ENCODE peak calls at places on chromosome 14, in nine cellular contexts. X is HepG2, R is A549, P is tibial nerve, Z is ovary, I is sigmoid colon, B is esophagus muscularis mucosa, N is SK-N-SH, H is transverse colon. J is an unnamed sample.

GRCh38 chr14:73943083-73943482 is 6.8 kb downstream of the FAM161B start:
- DNase-seq in X (peak; percentile 32), R (peak; percentile 9), P (no peak), Z (peak; percentile 34), I (no peak), B (no peak), N (no peak), H (no peak), J (no peak)

GRCh38 chr14:24639270-24639669 is 5.3 kb upstream of the GZMB start:
- DNase-seq in X (no peak), R (no peak), P (no peak), Z (no peak), I (no peak), B (no peak), N (no peak), H (no peak), J (no peak)

GRCh38 chr14:94485944-94486841 is 10.2 kb upstream of the SERPINA9 start:
- DNase-seq in X (peak; percentile 48), R (peak; percentile 37), P (no peak), Z (peak; percentile 65), I (peak; percentile 71), B (no peak), N (peak; percentile 85), H (peak; percentile 41), J (no peak)

GRCh38 chr14:91387135-91387849 is 30.3 kb downstream of the CCDC88C start:
- DNase-seq in X (no peak), R (no peak), P (no peak), Z (no peak), I (no peak), B (no peak), N (no peak), H (no peak), J (no peak)

GRCh38 chr14:88516742-88517418 is 37.9 kb downstream of the PTPN21 start:
- DNase-seq in X (peak; percentile 52), R (no peak), P (no peak), Z (no peak), I (no peak), B (no peak), N (no peak), H (peak; percentile 19), J (no peak)

GRCh38 chr14:101185081-101185835 is 281.7 kb upstream of the RTL1 start:
- DNase-seq in X (no peak), R (no peak), P (no peak), Z (peak; percentile 10), I (no peak), B (peak; percentile 75), N (peak; percentile 12), H (no peak), J (no peak)

GRCh38 chr14:71264260-71264659 is 357.0 kb downstream of the PCNX1 start:
- DNase-seq in X (no peak), R (no peak), P (no peak), Z (no peak), I (no peak), B (no peak), N (no peak), H (no peak), J (no peak)

GRCh38 chr14:105978618-105979295 is 452.4 kb downstream of the TMEM121 start:
- DNase-seq in X (no peak), R (no peak), P (no peak), Z (no peak), I (no peak), B (no peak), N (no peak), H (no peak), J (no peak)

GRCh38 chr14:26577711-26578110 is 20.1 kb downstream of the NOVA1 start:
- DNase-seq in X (no peak), R (no peak), P (no peak), Z (no peak), I (no peak), B (no peak), N (no peak), H (no peak), J (no peak)

GRCh38 chr14:63535918-63536317 is 7.3 kb downstream of the PPP2R5E start:
- DNase-seq in X (no peak), R (no peak), P (no peak), Z (no peak), I (no peak), B (no peak), N (no peak), H (no peak), J (no peak)

GRCh38 chr14:63533474-63533873 is 9.7 kb downstream of the PPP2R5E start:
- DNase-seq in X (no peak), R (no peak), P (no peak), Z (no peak), I (no peak), B (no peak), N (no peak), H (no peak), J (no peak)
- TF ChIP-seq EP300 in X (no peak), R (no peak), P (no peak), Z (no peak), I (no peak), B (no peak), N (no peak), H (no peak), J (no peak)

GRCh38 chr14:76514599-76514998 is 138.7 kb downstream of the ESRRB start:
- DNase-seq in X (peak; percentile 58), R (peak; percentile 56), P (no peak), Z (no peak), I (no peak), B (no peak), N (no peak), H (no peak), J (no peak)
- TF ChIP-seq EP300 in X (no peak), R (no peak), P (no peak), Z (no peak), I (no peak), B (no peak), N (no peak), H (no peak), J (no peak)

GRCh38 chr14:50832935-50833607 is 2.1 kb upstream of the NIN start:
- DNase-seq in X (peak; percentile 31), R (no peak), P (no peak), Z (no peak), I (no peak), B (no peak), N (no peak), H (no peak), J (no peak)
- TF ChIP-seq EP300 in X (no peak), R (no peak), P (no peak), Z (no peak), I (no peak), B (no peak), N (no peak), H (no peak), J (no peak)

GRCh38 chr14:30692669-30693068 is 70.5 kb downstream of the SCFD1 start:
- DNase-seq in X (no peak), R (no peak), P (no peak), Z (no peak), I (no peak), B (no peak), N (no peak), H (no peak), J (no peak)

GRCh38 chr14:30691751-30692398 is 69.8 kb downstream of the SCFD1 start:
- DNase-seq in X (no peak), R (no peak), P (no peak), Z (no peak), I (no peak), B (no peak), N (no peak), H (no peak), J (no peak)
- TF ChIP-seq EP300 in X (no peak), R (no peak), P (no peak), Z (no peak), I (no peak), B (no peak), N (no peak), H (no peak), J (no peak)

GRCh38 chr14:81516941-81517797 is 16.5 kb downstream of the SEL1L start:
- DNase-seq in X (peak; percentile 83), R (peak; percentile 51), P (no peak), Z (peak; percentile 63), I (peak; percentile 74), B (no peak), N (no peak), H (peak; percentile 30), J (no peak)

GRCh38 chr14:81523016-81523415 is 10.6 kb downstream of the SEL1L start:
- DNase-seq in X (no peak), R (no peak), P (no peak), Z (no peak), I (no peak), B (no peak), N (no peak), H (no peak), J (no peak)

GRCh38 chr14:81517798-81518398 is 15.8 kb downstream of the SEL1L start:
- DNase-seq in X (peak; percentile 66), R (no peak), P (no peak), Z (peak; percentile 64), I (peak; percentile 90), B (no peak), N (no peak), H (peak; percentile 30), J (no peak)

GRCh38 chr14:81521356-81521755 is 12.3 kb downstream of the SEL1L start:
- DNase-seq in X (no peak), R (no peak), P (no peak), Z (no peak), I (no peak), B (no peak), N (no peak), H (no peak), J (no peak)

DNA sequence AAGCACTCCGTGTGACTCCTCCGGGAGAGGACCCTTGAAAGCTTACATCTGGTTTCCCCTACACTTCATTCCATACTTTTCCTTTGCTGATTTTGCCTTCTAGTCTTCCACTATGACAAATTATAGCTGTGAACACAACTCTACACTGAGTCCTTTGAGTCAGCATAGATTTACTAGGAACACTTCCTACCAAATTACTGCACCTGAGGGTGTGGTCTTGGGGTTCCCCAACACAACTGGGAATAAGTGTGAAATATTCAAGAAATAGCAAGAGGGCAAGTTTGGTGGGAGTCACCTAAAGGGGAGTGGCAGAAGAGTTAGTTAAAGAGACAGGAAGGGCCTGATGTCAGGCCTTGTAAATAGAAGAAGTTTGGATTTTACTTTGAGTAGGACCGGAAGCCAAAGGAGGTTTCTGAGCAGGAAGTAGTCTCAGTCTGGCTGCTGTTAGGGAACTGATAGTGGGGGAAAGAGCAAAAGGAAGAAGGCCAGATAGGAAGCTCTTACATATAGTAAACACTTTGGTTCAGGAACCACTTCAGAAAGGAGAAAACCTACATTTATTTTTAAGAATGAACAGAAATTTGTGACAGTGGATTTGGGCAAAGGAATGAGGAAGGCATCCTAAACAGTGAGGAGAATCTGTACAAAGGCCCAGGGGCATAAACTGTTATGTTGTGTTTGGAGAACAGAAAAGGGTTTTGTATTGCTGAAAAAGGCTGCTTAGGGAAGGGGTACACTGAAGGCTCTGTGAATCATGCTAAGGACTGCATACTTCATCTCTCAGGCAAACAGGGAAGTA is 14.3 kb downstream of the SEL1L start:
- DNase-seq in X (no peak), R (no peak), P (no peak), Z (no peak), I (no peak), B (no peak), N (no peak), H (no peak), J (no peak)
- TF ChIP-seq EP300 in X (no peak), R (no peak), P (peak; percentile 51), Z (no peak), I (no peak), B (no peak), N (no peak), H (no peak), J (no peak)